ENCODE peak calls at places on chromosome 3, in four cellular contexts. One of them, this sample, is unnamed.

GRCh38 chr3:196920733-196921132 is 21.6 kb downstream of the NCBP2 start:
- DNase-seq in endodermal cell: no peak
- DNase-seq in progenitor cell of endocrine pancreas: no peak
- DNase-seq in EL: no peak
- DNase-seq in this sample: no peak

GRCh38 chr3:99805160-99805559 is 12.5 kb upstream of the CMSS1 start:
- DNase-seq in EL: no peak
- DNase-seq in endodermal cell: no peak
- DNase-seq in progenitor cell of endocrine pancreas: no peak
- DNase-seq in this sample: no peak

GRCh38 chr3:107284570-107284969 is 92.7 kb upstream of the CCDC54 start:
- DNase-seq in endodermal cell: no peak
- DNase-seq in EL: peak; percentile 17
- DNase-seq in progenitor cell of endocrine pancreas: no peak
- DNase-seq in this sample: peak; percentile 54

GRCh38 chr3:21734746-21735145 is 16.3 kb downstream of the ZNF385D start:
- DNase-seq in EL: peak; percentile 33
- DNase-seq in endodermal cell: no peak
- DNase-seq in progenitor cell of endocrine pancreas: no peak
- DNase-seq in this sample: no peak

GRCh38 chr3:131322946-131323505 is 58.5 kb upstream of the NUDT16 start:
- DNase-seq in progenitor cell of endocrine pancreas: no peak
- DNase-seq in EL: no peak
- DNase-seq in endodermal cell: no peak
- DNase-seq in this sample: no peak

GRCh38 chr3:49020335-49021212 is 1.3 kb upstream of the NDUFAF3 start:
- DNase-seq in progenitor cell of endocrine pancreas: no peak
- DNase-seq in endodermal cell: peak; percentile 72
- DNase-seq in EL: peak; percentile 42
- DNase-seq in this sample: no peak

GRCh38 chr3:131283862-131284261 is 97.7 kb upstream of the NUDT16 start:
- DNase-seq in progenitor cell of endocrine pancreas: no peak
- DNase-seq in EL: no peak
- DNase-seq in endodermal cell: no peak
- DNase-seq in this sample: no peak

GRCh38 chr3:169551646-169552045 is 111.9 kb downstream of the MECOM start:
- DNase-seq in EL: no peak
- DNase-seq in endodermal cell: no peak
- DNase-seq in progenitor cell of endocrine pancreas: no peak
- DNase-seq in this sample: no peak

GRCh38 chr3:37824090-37824953 is 37.4 kb upstream of the CTDSPL start:
- DNase-seq in progenitor cell of endocrine pancreas: no peak
- DNase-seq in EL: no peak
- DNase-seq in endodermal cell: peak; percentile 36
- DNase-seq in this sample: no peak

GRCh38 chr3:137854498-137855285 is 90.6 kb downstream of the SOX14 start:
- DNase-seq in EL: no peak
- DNase-seq in endodermal cell: peak; percentile 89
- DNase-seq in progenitor cell of endocrine pancreas: no peak
- DNase-seq in this sample: no peak

GRCh38 chr3:117547956-117548550 is 838.5 kb downstream of the TUSC7 start:
- DNase-seq in EL: peak; percentile 84
- DNase-seq in progenitor cell of endocrine pancreas: no peak
- DNase-seq in endodermal cell: no peak
- DNase-seq in this sample: peak; percentile 66

GRCh38 chr3:115146032-115146417 is 1.1 kb downstream of the ZBTB20 start:
- DNase-seq in progenitor cell of endocrine pancreas: no peak
- DNase-seq in endodermal cell: peak; percentile 62
- DNase-seq in EL: peak; percentile 72
- DNase-seq in this sample: peak; percentile 53

GRCh38 chr3:100032262-100032661 is 82.0 kb downstream of the FILIP1L start:
- DNase-seq in EL: peak; percentile 68
- DNase-seq in endodermal cell: no peak
- DNase-seq in progenitor cell of endocrine pancreas: no peak
- DNase-seq in this sample: peak; percentile 27

GRCh38 chr3:156298938-156299337 is 178.6 kb downstream of the KCNAB1 start:
- DNase-seq in EL: no peak
- DNase-seq in endodermal cell: no peak
- DNase-seq in progenitor cell of endocrine pancreas: no peak
- DNase-seq in this sample: no peak

GRCh38 chr3:103126111-103126510 is 691.3 kb downstream of the ZPLD1 start:
- DNase-seq in progenitor cell of endocrine pancreas: no peak
- DNase-seq in EL: no peak
- DNase-seq in endodermal cell: no peak
- DNase-seq in this sample: no peak

GRCh38 chr3:119219069-119219468 is 21.6 kb downstream of the B4GALT4 start:
- DNase-seq in endodermal cell: no peak
- DNase-seq in EL: no peak
- DNase-seq in progenitor cell of endocrine pancreas: no peak
- DNase-seq in this sample: no peak

GRCh38 chr3:112097378-112097777 is 11.2 kb downstream of the C3orf52 start:
- DNase-seq in EL: peak; percentile 100
- DNase-seq in endodermal cell: no peak
- DNase-seq in progenitor cell of endocrine pancreas: no peak
- DNase-seq in this sample: peak; percentile 100

GRCh38 chr3:22360977-22361376 is 610.0 kb upstream of the ZNF385D start:
- DNase-seq in EL: no peak
- DNase-seq in endodermal cell: no peak
- DNase-seq in progenitor cell of endocrine pancreas: no peak
- DNase-seq in this sample: no peak

GRCh38 chr3:100902572-100902971 is 90.6 kb downstream of the ABI3BP start:
- DNase-seq in progenitor cell of endocrine pancreas: no peak
- DNase-seq in endodermal cell: no peak
- DNase-seq in EL: peak; percentile 87
- DNase-seq in this sample: peak; percentile 78

GRCh38 chr3:187919018-187919417 is 173.8 kb upstream of the BCL6 start:
- DNase-seq in progenitor cell of endocrine pancreas: no peak
- DNase-seq in EL: no peak
- DNase-seq in endodermal cell: no peak
- DNase-seq in this sample: no peak

GRCh38 chr3:11712646-11713045 is 68.9 kb upstream of the VGLL4 start:
- DNase-seq in progenitor cell of endocrine pancreas: no peak
- DNase-seq in endodermal cell: no peak
- DNase-seq in EL: no peak
- DNase-seq in this sample: no peak

GRCh38 chr3:146065573-146066006 is 95.4 kb downstream of the PLOD2 start:
- DNase-seq in progenitor cell of endocrine pancreas: no peak
- DNase-seq in endodermal cell: no peak
- DNase-seq in EL: peak; percentile 65
- DNase-seq in this sample: peak; percentile 82

GRCh38 chr3:126472277-126473006 is 3.2 kb downstream of the ZXDC start:
- DNase-seq in EL: peak; percentile 78
- DNase-seq in progenitor cell of endocrine pancreas: no peak
- DNase-seq in endodermal cell: no peak
- DNase-seq in this sample: peak; percentile 39

GRCh38 chr3:19103510-19103909 is 44.8 kb upstream of the KCNH8 start:
- DNase-seq in progenitor cell of endocrine pancreas: no peak
- DNase-seq in endodermal cell: no peak
- DNase-seq in EL: no peak
- DNase-seq in this sample: no peak

GRCh38 chr3:62020706-62021105 is 352.6 kb downstream of the FEZF2 start:
- DNase-seq in progenitor cell of endocrine pancreas: no peak
- DNase-seq in EL: no peak
- DNase-seq in endodermal cell: no peak
- DNase-seq in this sample: no peak

GRCh38 chr3:109275702-109276293 is 40.5 kb downstream of the DPPA2 start:
- DNase-seq in EL: peak; percentile 47
- DNase-seq in progenitor cell of endocrine pancreas: peak; percentile 14
- DNase-seq in endodermal cell: peak; percentile 86
- DNase-seq in this sample: peak; percentile 63

GRCh38 chr3:177282028-177282655 is 84.9 kb upstream of the TBL1XR1 start:
- DNase-seq in endodermal cell: no peak
- DNase-seq in progenitor cell of endocrine pancreas: no peak
- DNase-seq in EL: no peak
- DNase-seq in this sample: no peak

GRCh38 chr3:131072845-131073244 is 46.2 kb downstream of the NEK11 start:
- DNase-seq in endodermal cell: no peak
- DNase-seq in EL: peak; percentile 39
- DNase-seq in progenitor cell of endocrine pancreas: no peak
- DNase-seq in this sample: no peak

GRCh38 chr3:4722103-4722502 is 229.0 kb downstream of the ITPR1 start:
- DNase-seq in endodermal cell: no peak
- DNase-seq in EL: peak; percentile 70
- DNase-seq in progenitor cell of endocrine pancreas: no peak
- DNase-seq in this sample: peak; percentile 78

GRCh38 chr3:133595341-133595740 is 21.9 kb downstream of the CDV3 start:
- DNase-seq in endodermal cell: no peak
- DNase-seq in EL: peak; percentile 56
- DNase-seq in progenitor cell of endocrine pancreas: no peak
- DNase-seq in this sample: peak; percentile 38

GRCh38 chr3:182182531-182182968 is 470.8 kb downstream of the SOX2 start:
- DNase-seq in progenitor cell of endocrine pancreas: no peak
- DNase-seq in endodermal cell: no peak
- DNase-seq in EL: no peak
- DNase-seq in this sample: peak; percentile 71

GRCh38 chr3:13621381-13622221 is 72.7 kb downstream of the FBLN2 start:
- DNase-seq in EL: no peak
- DNase-seq in endodermal cell: no peak
- DNase-seq in progenitor cell of endocrine pancreas: no peak
- DNase-seq in this sample: no peak

GRCh38 chr3:22979581-22979980 is 223.5 kb upstream of the UBE2E2 start:
- DNase-seq in endodermal cell: no peak
- DNase-seq in progenitor cell of endocrine pancreas: no peak
- DNase-seq in EL: no peak
- DNase-seq in this sample: peak; percentile 12